ENCODE peak calls at places on chromosomes 6 and 20, in seven cellular contexts. H is K562, Y is HepG2, Q is HCT116, N is Panc1, B is GM12878, F is H1. W is an unnamed sample.

GRCh38 chr6:30759575-30760239 is 15.4 kb upstream of the IER3 start:
- DNase-seq in H (no peak), Y (peak), Q (no peak), N (no peak), B (no peak), F (no peak), W (no peak)

GRCh38 chr20:17403496-17403895 is 127.7 kb downstream of the BFSP1 start:
- DNase-seq in H (no peak), Y (no peak), Q (no peak), N (no peak), B (no peak), F (no peak), W (no peak)

GRCh38 chr6:30411515-30412207 is 66.7 kb downstream of the RPP21 start:
- DNase-seq in H (peak), Y (peak), Q (peak), N (peak), B (no peak), F (peak), W (no peak)

GRCh38 chr6:31907158-31907813 is 5.4 kb upstream of the ZBTB12 start:
- DNase-seq in H (no peak), Y (peak), Q (no peak), N (no peak), B (no peak), F (no peak), W (no peak)

GRCh38 chr20:20343886-20344381 is 24.0 kb upstream of the INSM1 start:
- DNase-seq in H (no peak), Y (no peak), Q (no peak), N (no peak), B (no peak), F (no peak), W (no peak)

GRCh38 chr6:139161169-139161568 is 26.3 kb downstream of the HECA start:
- DNase-seq in H (no peak), Y (peak), Q (peak), N (no peak), B (no peak), F (no peak), W (no peak)

GRCh38 chr6:125753218-125753936 is 3.9 kb downstream of the HEY2 start:
- DNase-seq in H (no peak), Y (peak), Q (peak), N (no peak), B (no peak), F (no peak), W (no peak)

GRCh38 chr20:37573626-37574198 is 46.0 kb upstream of the BLCAP start:
- DNase-seq in H (no peak), Y (no peak), Q (no peak), N (no peak), B (no peak), F (no peak), W (no peak)

GRCh38 chr6:136566007-136566487 is 15.8 kb upstream of the MAP7 start:
- DNase-seq in H (peak), Y (no peak), Q (no peak), N (no peak), B (no peak), F (no peak), W (no peak)

GRCh38 chr6:20827798-20828197 is 293.5 kb downstream of the CDKAL1 start:
- DNase-seq in H (no peak), Y (no peak), Q (no peak), N (no peak), B (no peak), F (no peak), W (no peak)
- TF ChIP-seq SIN3A in H (no peak), Y (no peak), Q (no peak), N (no peak), B (no peak), F (no peak), W (no peak)

GRCh38 chr6:96521267-96521624 is 360 bp upstream of the UFL1 start:
- DNase-seq in H (no peak), Y (no peak), Q (no peak), N (no peak), B (no peak), F (no peak), W (no peak)
- TF ChIP-seq SIN3A in H (no peak), Y (no peak), Q (no peak), N (no peak), B (no peak), F (no peak), W (no peak)

DNA sequence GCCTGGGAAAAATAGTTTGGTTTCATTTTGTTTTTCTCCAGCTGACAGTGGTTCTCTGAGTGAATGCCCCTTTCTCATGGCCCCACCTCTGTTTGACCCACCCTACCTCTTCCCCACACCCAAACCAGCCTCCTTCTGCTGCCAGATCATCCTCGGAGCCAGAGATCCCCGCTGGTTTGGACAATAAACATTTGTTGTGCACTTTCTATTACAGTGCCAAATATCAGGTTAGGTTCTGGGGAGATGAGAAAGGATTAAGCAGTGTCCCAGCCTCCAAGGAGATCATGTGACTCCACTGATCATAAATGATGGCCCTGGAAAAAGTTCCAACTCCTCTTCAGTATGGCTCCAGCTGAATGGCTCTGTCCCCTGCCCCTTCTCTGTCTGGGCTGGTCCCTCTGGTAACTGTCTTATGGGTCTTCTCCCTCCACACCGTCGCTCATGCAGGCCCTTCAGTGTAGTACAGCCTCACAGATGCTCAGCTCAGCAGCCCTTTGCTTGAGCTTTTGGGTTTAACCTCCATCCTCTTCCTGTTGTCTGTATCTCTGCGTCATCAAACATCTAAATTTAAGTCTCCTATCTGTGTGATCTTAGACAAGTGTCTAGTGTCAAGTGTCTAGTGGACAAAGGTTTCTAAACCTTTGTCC is 17.1 kb upstream of the SERPINB1 start:
- DNase-seq in H (no peak), Y (no peak), Q (no peak), N (no peak), B (no peak), F (no peak), W (no peak)
- TF ChIP-seq SIN3A in H (no peak), Y (no peak), Q (no peak), N (no peak), B (peak), F (no peak), W (no peak)

GRCh38 chr20:57660510-57661199 is 40.4 kb upstream of the ZBP1 start:
- DNase-seq in H (no peak), Y (no peak), Q (no peak), N (no peak), B (no peak), F (no peak), W (peak)

GRCh38 chr20:57661201-57662027 is 41.2 kb upstream of the ZBP1 start:
- DNase-seq in H (no peak), Y (no peak), Q (no peak), N (no peak), B (no peak), F (no peak), W (peak)

GRCh38 chr20:57659131-57659788 is 39.0 kb upstream of the ZBP1 start:
- DNase-seq in H (no peak), Y (no peak), Q (no peak), N (no peak), B (no peak), F (no peak), W (peak)

GRCh38 chr20:57658447-57659130 is 38.4 kb upstream of the ZBP1 start:
- DNase-seq in H (no peak), Y (no peak), Q (no peak), N (no peak), B (no peak), F (no peak), W (peak)

DNA sequence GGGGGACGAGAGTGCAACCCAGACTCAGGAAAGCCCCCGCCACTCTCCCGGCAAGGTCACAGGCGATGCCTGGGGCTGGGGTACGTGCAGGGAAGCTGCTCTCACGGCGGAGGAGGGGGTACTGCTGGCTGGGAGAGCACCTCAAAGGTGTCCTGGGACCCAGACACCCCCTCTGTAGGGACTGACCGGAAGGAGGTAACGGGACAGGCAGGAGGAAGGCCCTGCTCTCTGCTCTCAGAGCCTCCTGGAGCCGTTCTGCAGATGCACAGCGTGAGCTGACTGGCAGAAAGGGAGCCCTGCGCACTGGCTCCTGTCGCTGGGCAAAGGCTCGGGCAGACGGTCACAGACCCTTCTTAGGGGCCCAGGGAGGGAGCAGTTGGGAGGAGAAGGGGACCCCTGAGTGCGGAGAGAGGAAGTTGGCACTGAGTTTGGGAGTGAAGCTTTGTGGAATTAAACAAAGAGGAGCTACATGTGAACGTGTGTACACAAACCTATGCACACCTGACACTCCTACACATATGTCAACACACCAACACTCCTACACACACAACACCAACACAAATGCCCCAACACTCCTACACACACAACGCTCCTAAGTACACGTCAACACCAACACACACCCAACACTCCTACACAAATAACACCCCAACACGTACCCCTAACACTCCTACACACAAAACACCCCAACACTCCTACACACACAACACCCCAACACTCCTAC is 39.7 kb upstream of the ZBP1 start:
- DNase-seq in H (no peak), Y (no peak), Q (no peak), N (no peak), B (no peak), F (no peak), W (peak)
- TF ChIP-seq SIN3A in H (no peak), Y (no peak), Q (no peak), N (no peak), B (no peak), F (no peak), W (no peak)

GRCh38 chr6:10081075-10081474 is 333.8 kb downstream of the TFAP2A start:
- DNase-seq in H (no peak), Y (no peak), Q (no peak), N (no peak), B (no peak), F (no peak), W (no peak)

GRCh38 chr6:10080561-10080960 is 334.3 kb downstream of the TFAP2A start:
- DNase-seq in H (no peak), Y (no peak), Q (no peak), N (no peak), B (no peak), F (no peak), W (no peak)

GRCh38 chr6:10082385-10082784 is 332.5 kb downstream of the TFAP2A start:
- DNase-seq in H (no peak), Y (no peak), Q (no peak), N (no peak), B (no peak), F (no peak), W (no peak)

GRCh38 chr6:10081957-10082356 is 332.9 kb downstream of the TFAP2A start:
- DNase-seq in H (no peak), Y (no peak), Q (no peak), N (no peak), B (no peak), F (no peak), W (no peak)

DNA sequence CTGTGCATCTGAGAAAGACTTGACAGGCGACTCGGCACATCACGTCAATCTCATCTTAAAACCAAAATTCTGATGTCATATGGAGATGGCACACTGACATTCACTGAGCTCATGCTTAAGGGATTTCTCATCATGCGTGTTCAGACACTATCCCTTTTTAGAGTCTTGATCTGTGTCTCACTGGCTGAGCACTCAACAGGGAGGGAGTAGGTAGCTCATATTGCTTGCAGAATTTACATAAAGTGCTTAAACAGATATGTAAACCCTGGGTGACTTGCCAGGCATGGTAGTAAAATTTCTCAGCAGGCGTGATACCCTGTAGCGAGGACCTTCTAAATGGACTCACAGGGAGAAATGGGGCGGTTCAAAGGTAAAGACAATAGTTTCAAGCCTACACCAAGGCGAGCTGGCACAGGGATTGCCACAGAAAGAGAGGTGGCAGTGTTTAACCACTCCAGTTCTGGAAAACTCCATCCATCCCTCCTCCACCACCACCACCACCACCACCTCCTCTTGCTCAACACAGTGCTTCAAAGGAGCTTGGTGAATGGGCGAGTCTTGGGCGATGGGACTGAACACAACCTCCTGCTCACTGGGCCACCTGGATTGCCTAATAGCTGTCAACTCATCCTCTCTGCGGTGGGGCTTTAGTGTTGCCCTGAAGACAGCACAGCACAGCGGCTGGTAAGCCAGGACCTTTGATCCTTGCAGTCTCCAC is 330.4 kb downstream of the TFAP2A start:
- DNase-seq in H (no peak), Y (no peak), Q (no peak), N (no peak), B (no peak), F (no peak), W (no peak)
- TF ChIP-seq SIN3A in H (no peak), Y (no peak), Q (no peak), N (no peak), B (no peak), F (no peak), W (no peak)

DNA sequence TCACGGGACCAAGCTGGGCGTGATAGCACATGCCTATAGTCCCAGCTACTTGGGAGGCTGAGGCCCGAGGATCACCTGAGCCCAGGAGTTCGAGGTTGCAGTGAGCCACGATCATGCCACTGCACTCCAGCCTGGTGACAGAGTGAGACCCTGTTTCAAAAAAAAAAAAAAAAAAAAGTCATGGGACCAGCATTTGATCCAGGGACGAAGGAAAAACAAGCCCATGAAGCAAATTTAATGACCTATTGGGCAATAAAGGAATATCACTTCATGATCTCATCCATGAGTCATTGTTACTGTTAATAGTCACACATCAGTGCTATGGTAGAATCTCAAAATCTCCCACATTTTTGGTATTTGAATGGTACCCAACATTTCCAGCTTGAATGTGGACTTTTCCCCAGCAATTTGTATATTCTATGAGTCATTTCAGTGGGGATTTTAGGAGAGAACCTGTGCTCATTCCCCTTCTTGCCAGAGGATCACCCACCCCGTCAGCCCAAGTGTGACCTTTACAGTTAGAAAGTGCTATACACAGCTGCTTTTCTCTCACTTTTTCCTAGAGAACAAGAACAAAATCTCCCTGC is 8.5 kb upstream of the SOD2 start:
- DNase-seq in H (no peak), Y (peak), Q (no peak), N (no peak), B (no peak), F (no peak), W (no peak)
- TF ChIP-seq SIN3A in H (no peak), Y (no peak), Q (no peak), N (no peak), B (no peak), F (no peak), W (no peak)

DNA sequence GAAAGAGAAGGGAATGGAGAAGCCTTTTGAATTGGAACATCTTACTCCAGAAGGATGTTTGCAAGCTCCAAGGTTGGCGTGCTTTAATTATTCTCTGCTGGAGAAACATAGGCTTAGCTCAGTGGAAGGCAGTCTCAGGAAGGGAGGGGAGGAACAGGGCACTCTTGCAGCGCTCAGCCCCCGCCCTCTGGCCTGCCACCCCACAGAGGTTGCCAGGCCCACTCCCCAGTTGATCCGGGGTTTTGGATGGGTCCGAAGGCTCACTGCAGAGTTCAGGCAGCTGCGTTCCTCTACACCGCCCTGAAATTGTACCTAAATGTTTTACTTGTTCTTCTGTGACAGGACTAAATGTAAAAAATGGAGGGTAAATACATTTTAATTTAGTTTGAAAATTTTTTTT is 155.2 kb upstream of the DTNBP1 start:
- DNase-seq in H (no peak), Y (no peak), Q (no peak), N (no peak), B (no peak), F (no peak), W (no peak)
- TF ChIP-seq SIN3A in H (no peak), Y (no peak), Q (no peak), N (no peak), B (no peak), F (no peak), W (no peak)

DNA sequence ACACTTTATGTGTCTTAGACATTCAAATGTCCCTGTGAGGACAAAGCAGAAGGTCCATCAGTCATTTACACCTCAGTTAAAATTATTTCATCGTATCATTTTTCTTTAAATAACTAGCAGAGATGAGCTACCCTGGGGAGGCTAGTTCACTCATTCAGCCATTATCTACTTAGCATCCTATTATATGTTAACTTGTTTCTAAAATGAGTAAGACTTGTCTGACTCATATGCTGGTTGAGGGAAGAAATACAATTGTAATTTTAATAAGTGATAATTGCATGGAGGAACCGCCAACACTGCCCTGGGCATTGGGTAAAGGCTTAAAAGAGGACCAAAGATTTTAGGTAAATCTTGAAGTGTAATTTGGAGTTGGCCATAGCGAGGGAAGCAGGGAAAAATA is 12.4 kb upstream of the PTPRK start:
- DNase-seq in H (no peak), Y (no peak), Q (no peak), N (no peak), B (no peak), F (no peak), W (no peak)
- TF ChIP-seq SIN3A in H (no peak), Y (no peak), Q (no peak), N (no peak), B (no peak), F (no peak), W (no peak)

GRCh38 chr20:5451643-5452210 is 135.0 kb upstream of the PROKR2 start:
- DNase-seq in H (no peak), Y (no peak), Q (no peak), N (no peak), B (no peak), F (no peak), W (no peak)

GRCh38 chr20:5445611-5446010 is 128.9 kb upstream of the PROKR2 start:
- DNase-seq in H (no peak), Y (no peak), Q (no peak), N (no peak), B (no peak), F (no peak), W (no peak)

GRCh38 chr20:5447188-5447587 is 130.4 kb upstream of the PROKR2 start:
- DNase-seq in H (no peak), Y (no peak), Q (no peak), N (no peak), B (no peak), F (no peak), W (peak)

GRCh38 chr20:5448449-5449118 is 131.8 kb upstream of the PROKR2 start:
- DNase-seq in H (peak), Y (peak), Q (peak), N (peak), B (no peak), F (peak), W (peak)
- TF ChIP-seq SIN3A in H (no peak), Y (no peak), Q (no peak), N (no peak), B (no peak), F (no peak), W (no peak)

GRCh38 chr20:50762045-50762422 is 30.7 kb downstream of the PARD6B start:
- DNase-seq in H (no peak), Y (no peak), Q (no peak), N (no peak), B (no peak), F (no peak), W (no peak)
- TF ChIP-seq SIN3A in H (no peak), Y (no peak), Q (peak), N (no peak), B (no peak), F (no peak), W (no peak)

W was measured in SK-N-SH.